ENCODE peak calls at places on chromosomes 3 and 15, in five cellular contexts. Y is Panc1; M is CD8-positive, alpha-beta memory T cell; F is K562; L is neural progenitor cell. I is an unnamed sample. For H3K9me3, the result is how much of the 10 kb centered on the place peaks cover.

GRCh38 chr3:194178693-194179092 is 42.7 kb downstream of the HES1 start:
- DNase-seq in Y (no peak), M (no peak), F (no peak), L (no peak), I (no peak)

GRCh38 chr3:78988324-78988723 is 779.5 kb downstream of the ROBO1 start:
- DNase-seq in Y (no peak), M (no peak), F (no peak), L (no peak), I (no peak)

GRCh38 chr15:67832031-67832551 is 6.8 kb downstream of the SKOR1 start:
- DNase-seq in Y (no peak), M (no peak), F (peak), L (peak), I (no peak)

GRCh38 chr3:136332776-136333175 is 82.6 kb downstream of the PCCB start:
- DNase-seq in Y (no peak), M (no peak), F (no peak), L (no peak), I (no peak)

GRCh38 chr3:115517457-115518050 is 105.8 kb upstream of the GAP43 start:
- DNase-seq in Y (no peak), M (no peak), F (no peak), L (no peak), I (no peak)

GRCh38 chr3:57596495-57597239 is 477 bp downstream of the ARF4 start:
- DNase-seq in Y (no peak), M (peak), F (peak), L (peak), I (peak)

GRCh38 chr15:36644156-36644896 is 64.9 kb downstream of the CDIN1 start:
- DNase-seq in Y (no peak), M (no peak), F (no peak), L (peak), I (no peak)

GRCh38 chr15:62895905-62896316 is 146.6 kb upstream of the TPM1 start:
- DNase-seq in Y (peak), M (no peak), F (no peak), L (no peak), I (no peak)

GRCh38 chr3:41867533-41867932 is 94.4 kb downstream of the ULK4 start:
- DNase-seq in Y (no peak), M (no peak), F (no peak), L (no peak), I (no peak)

GRCh38 chr3:49199244-49199899 is 28.0 kb downstream of the KLHDC8B start:
- DNase-seq in Y (no peak), M (no peak), F (no peak), L (no peak), I (no peak)

GRCh38 chr15:34665498-34666116 is 82.2 kb upstream of the GOLGA8B start:
- DNase-seq in Y (no peak), M (no peak), F (no peak), L (no peak), I (no peak)

GRCh38 chr15:66822106-66822505 is 120.1 kb downstream of the SMAD6 start:
- DNase-seq in Y (no peak), M (no peak), F (no peak), L (no peak), I (no peak)

GRCh38 chr3:188918086-188918485 is 253.7 kb upstream of the TPRG1 start:
- DNase-seq in Y (no peak), M (no peak), F (no peak), L (no peak), I (no peak)

GRCh38 chr3:108698461-108698860 is 58.7 kb downstream of the RETNLB start:
- DNase-seq in Y (no peak), M (no peak), F (no peak), L (no peak), I (no peak)

GRCh38 chr3:30476373-30477082 is 129.9 kb upstream of the TGFBR2 start:
- DNase-seq in Y (peak), M (no peak), F (no peak), L (no peak), I (no peak)

GRCh38 chr3:49649576-49649975 is 24.6 kb upstream of the APEH start:
- DNase-seq in Y (no peak), M (no peak), F (no peak), L (no peak), I (no peak)

DNA sequence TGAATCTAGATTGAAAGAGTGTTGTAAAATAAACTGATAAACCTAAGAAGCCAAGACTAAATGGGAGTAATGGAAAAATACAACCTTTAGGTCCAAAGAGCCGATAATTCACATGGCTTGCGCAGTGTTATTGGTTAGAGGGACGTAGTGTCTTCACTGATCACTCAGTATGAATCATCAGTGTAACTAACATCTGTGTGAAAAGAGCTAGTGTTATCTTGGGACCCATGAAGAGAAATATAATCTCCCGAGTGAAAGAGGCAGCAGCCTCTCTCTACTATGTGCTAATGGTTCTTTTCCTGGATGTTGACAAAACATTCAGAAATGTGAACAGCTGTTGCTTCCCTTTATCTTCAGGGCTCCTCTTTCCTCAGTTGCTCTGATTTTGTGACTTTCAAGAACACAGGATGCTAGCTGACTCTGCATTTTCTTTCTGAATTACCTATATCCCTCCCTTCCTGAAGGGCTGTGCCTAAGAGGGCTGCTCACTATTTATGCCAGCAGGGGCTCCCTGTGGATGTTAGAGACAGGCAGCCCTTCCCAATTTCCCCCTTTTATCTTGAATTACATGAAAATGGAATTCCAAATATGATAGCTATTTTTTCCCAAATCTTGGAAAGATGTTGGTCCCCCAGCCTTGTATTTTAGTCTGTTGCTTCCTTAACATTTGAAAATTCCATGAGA is 128.8 kb downstream of the GRM7 start:
- DNase-seq in Y (no peak), M (no peak), F (no peak), L (peak), I (no peak)
- H3K9me3 ChIP-seq in Y (under half), M (under half), F (under half), L (under half), I (under half)

DNA sequence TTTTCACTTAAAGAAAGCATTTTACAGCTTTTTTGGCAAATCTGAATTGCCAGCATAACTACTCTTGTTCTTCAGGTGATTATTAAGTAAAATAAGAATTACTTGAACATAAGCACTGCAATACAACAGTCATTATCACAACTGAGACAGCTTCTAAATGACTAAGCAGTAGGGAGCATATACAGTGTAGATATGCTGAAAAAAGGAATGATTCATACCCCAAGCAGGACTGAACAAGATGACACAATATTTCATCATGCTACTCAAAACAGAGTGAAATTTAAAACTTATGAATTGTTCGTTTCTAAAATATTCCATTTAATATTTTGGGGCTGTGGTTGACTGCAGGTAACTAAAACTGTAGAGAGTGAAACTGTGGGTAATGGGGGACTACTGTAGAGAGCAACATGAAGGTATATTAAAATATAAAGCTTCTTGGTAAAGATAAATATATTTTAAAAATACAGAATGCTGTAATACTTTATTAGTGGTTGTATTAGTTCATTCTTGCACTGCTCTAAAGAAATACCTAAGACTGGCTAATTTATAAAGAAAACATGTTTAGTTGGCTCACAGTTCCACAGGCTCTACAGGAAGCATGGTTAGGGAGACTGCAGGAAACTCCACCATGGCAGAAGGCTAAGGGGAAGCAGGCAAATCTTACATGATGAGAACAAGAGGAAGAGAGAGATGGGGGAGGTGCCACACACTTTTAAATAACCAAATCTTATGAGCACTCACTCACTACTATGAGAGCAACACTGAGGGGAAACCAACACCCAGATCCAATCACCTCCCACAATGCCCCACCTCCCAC is 84.8 kb downstream of the DCLK3 start:
- DNase-seq in Y (no peak), M (no peak), F (no peak), L (no peak), I (no peak)
- H3K9me3 ChIP-seq in Y (under half), M (under half), F (under half), L (under half), I (under half)

DNA sequence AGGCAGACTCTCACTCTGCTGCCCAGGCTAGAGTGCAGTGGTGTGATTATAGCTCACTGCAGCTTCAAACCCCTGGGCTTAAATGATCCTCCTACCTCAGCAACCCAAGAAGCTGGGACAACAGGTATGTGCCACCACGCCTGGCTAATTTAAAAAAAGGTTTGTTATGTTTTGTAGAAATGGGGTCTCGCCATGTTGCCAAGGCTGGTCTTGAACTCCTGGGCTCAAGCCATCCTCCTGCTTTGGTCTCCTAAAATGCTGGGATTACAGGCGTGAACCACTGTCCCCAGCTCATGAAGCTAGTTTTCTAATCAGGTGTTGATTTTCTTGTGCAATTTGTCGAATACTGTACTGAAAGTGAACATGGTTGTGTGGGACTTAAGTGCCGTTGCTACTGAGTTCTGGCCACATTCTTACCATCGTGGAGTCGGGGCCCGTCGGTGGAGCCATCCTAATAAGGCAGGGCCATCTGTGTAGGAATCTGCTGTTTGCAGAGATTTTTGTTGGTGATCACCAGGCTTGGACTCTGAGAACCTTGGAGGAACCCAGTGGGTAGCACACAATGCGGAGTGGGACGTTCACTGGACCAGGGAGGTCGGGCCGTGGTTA is 193.2 kb downstream of the GOLGA6L6 start:
- DNase-seq in Y (no peak), M (no peak), F (no peak), L (no peak), I (no peak)
- H3K9me3 ChIP-seq in Y (under half), M (under half), F (under half), L (half or more), I (under half)

GRCh38 chr3:84965141-84965540 is 6.4 kb downstream of the CADM2 start:
- DNase-seq in Y (no peak), M (no peak), F (no peak), L (peak), I (no peak)
- H3K9me3 ChIP-seq in Y (under half), M (under half), F (under half), L (under half), I (under half)

DNA sequence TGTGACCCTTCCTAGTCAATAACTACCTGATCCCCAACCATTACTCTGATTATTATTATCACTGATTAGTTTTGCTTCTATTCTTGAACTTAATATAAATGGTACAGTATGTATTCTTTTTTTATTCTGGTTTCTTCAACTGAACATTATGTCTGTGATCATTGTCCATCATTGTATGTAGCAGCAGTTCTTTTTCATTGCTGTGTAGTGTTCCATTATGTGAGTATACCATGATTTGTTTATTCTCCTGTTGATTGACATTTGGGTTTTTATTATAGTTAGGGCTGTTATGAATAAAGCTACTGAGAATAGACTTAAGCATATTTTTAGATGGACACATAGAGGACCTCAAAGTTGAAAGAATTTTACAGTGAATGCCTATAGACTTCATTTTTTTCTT is 2.7 kb downstream of the KIF15 start:
- DNase-seq in Y (no peak), M (no peak), F (no peak), L (no peak), I (no peak)
- H3K9me3 ChIP-seq in Y (under half), M (under half), F (under half), L (under half), I (under half)